ENCODE peak calls at places on chromosomes 12 and 14, in six cellular contexts. K is EL, S is fibroblast of gingiva, U is transverse colon, L is GM03348, Y is skeletal muscle cell. N is an unnamed sample.

GRCh38 chr12:99278899-99279298 is 368.7 kb upstream of the GARIN6 start:
- DNase-seq in K (no peak), S (no peak), U (no peak), L (no peak), Y (no peak), N (no peak)

GRCh38 chr12:131641315-131641714 is 69.6 kb upstream of the SFSWAP start:
- DNase-seq in K (no peak), S (no peak), U (no peak), L (peak; percentile 2), Y (no peak), N (no peak)

GRCh38 chr14:100585448-100586152 is 1.6 kb downstream of the BEGAIN start:
- DNase-seq in K (no peak), S (no peak), U (no peak), L (no peak), Y (no peak), N (no peak)

GRCh38 chr12:84604541-84604940 is 308.1 kb downstream of the SLC6A15 start:
- DNase-seq in K (no peak), S (peak; percentile 14), U (no peak), L (peak; percentile 50), Y (no peak), N (no peak)

GRCh38 chr14:25042362-25043299 is 7.3 kb downstream of the STXBP6 start:
- DNase-seq in K (peak; percentile 51), S (peak; percentile 69), U (peak; percentile 52), L (peak; percentile 70), Y (peak; percentile 25), N (no peak)

GRCh38 chr14:103948442-103948841 is 6.1 kb upstream of the RD3L start:
- DNase-seq in K (no peak), S (no peak), U (no peak), L (no peak), Y (no peak), N (no peak)

GRCh38 chr12:104049278-104050257 is at the start of gene GLT8D2:
- DNase-seq in K (peak; percentile 78), S (peak; percentile 89), U (peak; percentile 25), L (peak; percentile 89), Y (peak; percentile 69), N (no peak)

GRCh38 chr12:122111070-122111750 is 32.7 kb downstream of the MLXIP start:
- DNase-seq in K (no peak), S (no peak), U (peak; percentile 71), L (no peak), Y (no peak), N (no peak)

GRCh38 chr14:104563742-104564615 is 15.6 kb upstream of the C14orf180 start:
- DNase-seq in K (peak; percentile 55), S (peak; percentile 23), U (peak; percentile 71), L (peak; percentile 90), Y (no peak), N (peak; percentile 60)

GRCh38 chr14:73771848-73772705 is 57.9 kb upstream of the PNMA1 start:
- DNase-seq in K (no peak), S (no peak), U (peak; percentile 84), L (peak; percentile 36), Y (no peak), N (peak; percentile 84)

GRCh38 chr12:90253674-90254181 is 545.1 kb upstream of the ATP2B1 start:
- DNase-seq in K (peak; percentile 92), S (peak; percentile 10), U (peak; percentile 75), L (peak; percentile 64), Y (peak; percentile 92), N (peak; percentile 26)

GRCh38 chr12:69341328-69341727 is 6.9 kb upstream of the LYZ start:
- DNase-seq in K (peak; percentile 50), S (no peak), U (no peak), L (no peak), Y (no peak), N (no peak)

GRCh38 chr12:65195387-65196055 is 26.1 kb downstream of the LEMD3 start:
- DNase-seq in K (no peak), S (no peak), U (no peak), L (no peak), Y (no peak), N (no peak)

GRCh38 chr12:22974865-22975264 is 349.9 kb downstream of the ETNK1 start:
- DNase-seq in K (peak; percentile 85), S (peak; percentile 66), U (no peak), L (peak; percentile 61), Y (peak; percentile 89), N (no peak)

GRCh38 chr12:94170690-94171594 is 22.6 kb downstream of the PLXNC1 start:
- DNase-seq in K (no peak), S (no peak), U (no peak), L (no peak), Y (no peak), N (no peak)

GRCh38 chr12:99146185-99146584 is 501.1 kb downstream of the APAF1 start:
- DNase-seq in K (no peak), S (no peak), U (no peak), L (no peak), Y (no peak), N (no peak)

GRCh38 chr12:113092478-113093408 is 36.2 kb downstream of the DTX1 start:
- DNase-seq in K (no peak), S (no peak), U (peak; percentile 73), L (peak; percentile 32), Y (no peak), N (no peak)

GRCh38 chr12:93804392-93805179 is 127.4 kb downstream of the CRADD start:
- DNase-seq in K (no peak), S (no peak), U (no peak), L (peak; percentile 20), Y (no peak), N (no peak)